ENCODE peak calls at places on chromosomes 2 and 18, in seven cellular contexts. N, Z, L, H, T, Y and C are unnamed samples.

GRCh38 chr18:42821492-42821891 is 294.0 kb downstream of the RIT2 start:
- DNase-seq in N (no peak), Z (no peak), L (no peak), H (no peak), T (no peak), Y (no peak), C (no peak)

GRCh38 chr18:12031836-12032235 is 50.5 kb downstream of the IMPA2 start:
- DNase-seq in N (no peak), Z (no peak), L (peak; percentile 41), H (peak; percentile 77), T (peak; percentile 95), Y (peak; percentile 79), C (no peak)

GRCh38 chr18:80022613-80023012 is 11.6 kb upstream of the RBFA start:
- DNase-seq in N (peak; percentile 9), Z (peak; percentile 24), L (no peak), H (no peak), T (peak; percentile 6), Y (peak; percentile 24), C (peak; percentile 62)

GRCh38 chr18:48803518-48803917 is 147.2 kb downstream of the SMAD7 start:
- DNase-seq in N (no peak), Z (no peak), L (peak; percentile 6), H (no peak), T (peak; percentile 42), Y (no peak), C (no peak)

GRCh38 chr2:121412349-121412748 is 118.3 kb upstream of the RNU4ATAC start:
- DNase-seq in N (no peak), Z (no peak), L (no peak), H (no peak), T (no peak), Y (no peak), C (no peak)

GRCh38 chr2:40719414-40719813 is 267.5 kb upstream of the SLC8A1 start:
- DNase-seq in N (no peak), Z (no peak), L (no peak), H (no peak), T (no peak), Y (no peak), C (no peak)

GRCh38 chr2:1268034-1268433 is 145.2 kb upstream of the TPO start:
- DNase-seq in N (no peak), Z (no peak), L (no peak), H (no peak), T (no peak), Y (no peak), C (no peak)

GRCh38 chr2:64817453-64817852 is 163.7 kb upstream of the SERTAD2 start:
- DNase-seq in N (no peak), Z (no peak), L (no peak), H (no peak), T (no peak), Y (no peak), C (no peak)

GRCh38 chr2:241035142-241035817 is 36.9 kb downstream of the SNED1 start:
- DNase-seq in N (no peak), Z (no peak), L (no peak), H (no peak), T (peak; percentile 75), Y (no peak), C (no peak)

GRCh38 chr2:199279146-199279545 is 178.6 kb downstream of the SATB2 start:
- DNase-seq in N (no peak), Z (no peak), L (no peak), H (no peak), T (no peak), Y (no peak), C (no peak)

GRCh38 chr2:199833525-199833924 is 17.5 kb downstream of the FTCDNL1 start:
- DNase-seq in N (no peak), Z (no peak), L (no peak), H (no peak), T (no peak), Y (no peak), C (no peak)

GRCh38 chr2:75087726-75088125 is 111.6 kb downstream of the TACR1 start:
- DNase-seq in N (no peak), Z (no peak), L (no peak), H (no peak), T (no peak), Y (peak; percentile 25), C (no peak)

GRCh38 chr2:136112949-136113766 is 4.8 kb downstream of the CXCR4 start:
- DNase-seq in N (no peak), Z (no peak), L (no peak), H (no peak), T (no peak), Y (no peak), C (no peak)

GRCh38 chr18:46324556-46324955 is 220.4 kb downstream of the HAUS1 start:
- DNase-seq in N (peak; percentile 49), Z (peak; percentile 56), L (no peak), H (no peak), T (no peak), Y (peak; percentile 62), C (no peak)

GRCh38 chr2:234268314-234268713 is 217.8 kb downstream of the SPP2 start:
- DNase-seq in N (no peak), Z (no peak), L (no peak), H (no peak), T (no peak), Y (no peak), C (no peak)

GRCh38 chr2:3463914-3464313 is 55.4 kb downstream of the ADI1 start:
- DNase-seq in N (no peak), Z (no peak), L (no peak), H (no peak), T (no peak), Y (no peak), C (no peak)

GRCh38 chr2:37711308-37711731 is 39.9 kb upstream of the CDC42EP3 start:
- DNase-seq in N (peak; percentile 45), Z (peak; percentile 26), L (peak; percentile 14), H (no peak), T (no peak), Y (peak; percentile 91), C (no peak)

GRCh38 chr2:216090369-216090786 is 8.7 kb downstream of the TMEM169 start:
- DNase-seq in N (no peak), Z (no peak), L (no peak), H (no peak), T (no peak), Y (peak; percentile 53), C (no peak)

GRCh38 chr2:54968561-54969218 is 81.6 kb downstream of the RTN4 start:
- DNase-seq in N (no peak), Z (no peak), L (no peak), H (no peak), T (no peak), Y (no peak), C (no peak)

GRCh38 chr2:233479616-233480489 is 86.7 kb downstream of the USP40 start:
- DNase-seq in N (no peak), Z (no peak), L (no peak), H (no peak), T (peak; percentile 79), Y (no peak), C (no peak)

GRCh38 chr2:8488001-8488738 is 193.7 kb upstream of the ID2 start:
- DNase-seq in N (no peak), Z (no peak), L (no peak), H (no peak), T (peak; percentile 69), Y (no peak), C (no peak)

DNA sequence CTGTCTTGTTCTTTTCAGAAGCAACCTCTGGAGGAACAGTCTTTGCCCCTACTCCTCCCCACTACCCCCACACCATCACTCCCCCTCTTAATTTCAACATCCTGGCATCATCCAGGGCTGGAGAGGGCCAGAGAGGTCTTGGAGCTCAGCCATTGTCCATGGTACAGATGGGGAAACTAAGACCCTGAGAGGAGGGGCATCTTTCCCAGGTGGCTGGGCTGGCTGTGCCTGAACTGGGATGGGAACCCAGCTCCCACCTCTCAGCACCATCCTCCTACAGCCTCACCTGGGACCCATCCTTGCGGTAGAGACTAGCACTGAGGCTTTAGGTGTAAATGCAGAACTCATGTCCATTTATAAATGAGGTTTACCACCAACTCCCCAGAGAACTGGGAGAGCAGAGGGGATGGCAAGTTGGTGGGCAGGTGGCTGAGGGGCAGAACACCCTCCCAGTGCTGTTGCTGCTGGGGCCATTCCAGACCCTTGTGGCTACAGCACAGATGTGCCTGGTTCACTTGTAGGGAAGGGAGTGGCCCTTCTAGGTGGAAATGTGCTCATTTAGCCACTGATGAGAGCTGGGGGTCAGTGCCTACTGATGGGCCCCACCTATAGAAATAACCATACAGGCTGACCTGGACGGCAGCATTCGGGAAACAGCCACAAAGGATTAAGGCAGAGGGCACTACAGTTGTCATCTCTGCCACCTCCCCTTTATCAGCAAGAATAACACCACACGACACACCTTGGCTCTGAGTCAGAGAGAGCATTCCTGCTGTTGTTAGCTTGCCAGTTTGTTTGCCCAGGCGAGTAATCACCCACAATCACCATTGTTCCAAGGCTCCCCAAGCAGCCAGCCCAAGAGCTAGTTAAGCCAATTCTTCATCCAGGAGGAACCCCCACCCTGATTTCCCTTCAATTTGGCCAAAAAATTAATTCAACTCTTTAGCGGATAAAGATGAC is 2.1 kb downstream of the MLPH start:
- DNase-seq in N (peak; percentile 86), Z (no peak), L (peak; percentile 69), H (no peak), T (no peak), Y (peak; percentile 45), C (no peak)
- TF ChIP-seq POLR2A in N (no peak), Z (no peak), L (peak; percentile 63), H (no peak), T (no peak), Y (no peak), C (no peak)

GRCh38 chr2:206353685-206354084 is 79.2 kb downstream of the ZDBF2 start:
- DNase-seq in N (peak; percentile 11), Z (peak; percentile 8), L (no peak), H (no peak), T (no peak), Y (no peak), C (no peak)
- TF ChIP-seq POLR2A in N (no peak), Z (no peak), L (no peak), H (no peak), T (no peak), Y (no peak), C (no peak)

GRCh38 chr2:190999949-191000665 is 13.9 kb downstream of the STAT1 start:
- DNase-seq in N (no peak), Z (no peak), L (no peak), H (no peak), T (no peak), Y (no peak), C (no peak)
- TF ChIP-seq POLR2A in N (no peak), Z (no peak), L (no peak), H (no peak), T (no peak), Y (no peak), C (no peak)

DNA sequence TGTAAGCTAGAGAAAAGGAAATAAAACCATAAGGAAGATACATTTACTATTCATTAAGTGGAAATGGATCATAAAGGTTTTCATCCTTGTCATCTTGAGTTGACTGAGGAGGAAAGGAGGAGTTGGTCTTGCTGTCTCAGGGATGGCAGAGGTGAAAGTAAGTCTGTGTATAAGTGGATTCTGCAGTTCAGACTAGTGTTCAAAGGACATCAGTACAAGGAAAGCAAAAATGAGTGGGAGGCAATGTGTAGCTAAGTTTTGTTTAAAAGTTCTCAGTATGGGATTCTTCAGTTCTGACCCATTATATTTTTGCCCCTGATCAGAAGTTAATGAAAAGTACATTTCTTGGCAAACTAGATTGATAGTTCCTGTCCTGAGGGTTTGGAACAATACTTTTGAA is 18.9 kb downstream of the SLC20A1 start:
- DNase-seq in N (no peak), Z (no peak), L (no peak), H (no peak), T (no peak), Y (no peak), C (peak; percentile 45)
- TF ChIP-seq POLR2A in N (no peak), Z (no peak), L (no peak), H (no peak), T (no peak), Y (no peak), C (no peak)

GRCh38 chr2:20448246-20449046 is 1.6 kb downstream of the RHOB start:
- DNase-seq in N (peak; percentile 46), Z (no peak), L (no peak), H (no peak), T (peak; percentile 83), Y (peak; percentile 19), C (no peak)
- TF ChIP-seq POLR2A in N (no peak), Z (peak; percentile 26), L (peak; percentile 35), H (no peak), T (no peak), Y (peak; percentile 65), C (no peak)